ENCODE peak calls at places on chromosomes 2 and 18, in six cellular contexts. Y, E, C, Z, U and Q are unnamed samples.

GRCh38 chr18:55237665-55238064 is 278.4 kb upstream of the CCDC68 start:
- DNase-seq in Y (no peak), E (no peak), C (no peak), Z (no peak), U (no peak), Q (no peak)

GRCh38 chr2:127591221-127591923 is 54.6 kb upstream of the GPR17 start:
- DNase-seq in Y (no peak), E (peak), C (peak), Z (peak), U (peak), Q (peak)

GRCh38 chr2:214699236-214699635 is 110.2 kb downstream of the BARD1 start:
- DNase-seq in Y (no peak), E (no peak), C (no peak), Z (no peak), U (no peak), Q (no peak)

GRCh38 chr2:61853086-61853847 is 593 bp downstream of the FAM161A start:
- DNase-seq in Y (no peak), E (peak), C (peak), Z (peak), U (peak), Q (peak)

GRCh38 chr2:67384115-67384823 is 12.9 kb upstream of the ETAA1 start:
- DNase-seq in Y (no peak), E (no peak), C (no peak), Z (no peak), U (no peak), Q (no peak)

GRCh38 chr18:2850816-2851215 is 4.0 kb downstream of the EMILIN2 start:
- DNase-seq in Y (no peak), E (no peak), C (no peak), Z (no peak), U (no peak), Q (no peak)

GRCh38 chr2:119486886-119487285 is 37.4 kb downstream of the SCTR start:
- DNase-seq in Y (no peak), E (no peak), C (no peak), Z (no peak), U (peak), Q (peak)

GRCh38 chr2:23757686-23758433 is 169.1 kb downstream of the ATAD2B start:
- DNase-seq in Y (no peak), E (peak), C (peak), Z (no peak), U (peak), Q (no peak)

GRCh38 chr2:31347319-31347718 is 67.2 kb downstream of the XDH start:
- DNase-seq in Y (no peak), E (no peak), C (no peak), Z (no peak), U (no peak), Q (no peak)

GRCh38 chr18:49075697-49076096 is 124.9 kb upstream of the SMAD7 start:
- DNase-seq in Y (no peak), E (no peak), C (no peak), Z (no peak), U (no peak), Q (no peak)

GRCh38 chr18:68769423-68769822 is 28.5 kb upstream of the CCDC102B start:
- DNase-seq in Y (peak), E (no peak), C (no peak), Z (no peak), U (no peak), Q (no peak)

GRCh38 chr2:23206652-23207051 is 178.3 kb upstream of the KLHL29 start:
- DNase-seq in Y (no peak), E (no peak), C (no peak), Z (no peak), U (no peak), Q (no peak)

GRCh38 chr2:238114851-238115660 is 14.9 kb downstream of the ESPNL start:
- DNase-seq in Y (no peak), E (no peak), C (no peak), Z (no peak), U (no peak), Q (no peak)

GRCh38 chr2:106053116-106053515 is 141.0 kb downstream of the UXS1 start:
- DNase-seq in Y (peak), E (peak), C (no peak), Z (no peak), U (no peak), Q (no peak)

GRCh38 chr2:4020153-4020552 is 316.8 kb downstream of the DCDC2C start:
- DNase-seq in Y (no peak), E (no peak), C (no peak), Z (no peak), U (peak), Q (no peak)

GRCh38 chr18:75244336-75244735 is 33.7 kb downstream of the TSHZ1 start:
- DNase-seq in Y (no peak), E (no peak), C (peak), Z (no peak), U (peak), Q (peak)

GRCh38 chr2:68217729-68218128 is 34.6 kb downstream of the PPP3R1 start:
- DNase-seq in Y (no peak), E (no peak), C (no peak), Z (no peak), U (no peak), Q (no peak)

GRCh38 chr2:38246105-38246504 is 131.0 kb downstream of the ATL2 start:
- DNase-seq in Y (no peak), E (no peak), C (no peak), Z (no peak), U (no peak), Q (no peak)

GRCh38 chr2:219082332-219082958 is 21.7 kb upstream of the IHH start:
- DNase-seq in Y (no peak), E (no peak), C (no peak), Z (no peak), U (no peak), Q (no peak)

GRCh38 chr2:161112885-161113284 is 47.3 kb upstream of the TANK start:
- DNase-seq in Y (no peak), E (no peak), C (no peak), Z (no peak), U (no peak), Q (no peak)

GRCh38 chr18:34709104-34709503 is 994 bp upstream of the DTNA start:
- DNase-seq in Y (no peak), E (no peak), C (no peak), Z (no peak), U (peak), Q (no peak)

GRCh38 chr18:61946449-61946848 is 53.6 kb upstream of the RNF152 start:
- DNase-seq in Y (no peak), E (no peak), C (no peak), Z (no peak), U (no peak), Q (no peak)

GRCh38 chr18:74623047-74623816 is 25.6 kb downstream of the ZNF407 start:
- DNase-seq in Y (no peak), E (no peak), C (peak), Z (no peak), U (no peak), Q (no peak)

GRCh38 chr18:14577971-14578370 is 34.6 kb upstream of the POTEC start:
- DNase-seq in Y (no peak), E (no peak), C (no peak), Z (no peak), U (no peak), Q (no peak)

DNA sequence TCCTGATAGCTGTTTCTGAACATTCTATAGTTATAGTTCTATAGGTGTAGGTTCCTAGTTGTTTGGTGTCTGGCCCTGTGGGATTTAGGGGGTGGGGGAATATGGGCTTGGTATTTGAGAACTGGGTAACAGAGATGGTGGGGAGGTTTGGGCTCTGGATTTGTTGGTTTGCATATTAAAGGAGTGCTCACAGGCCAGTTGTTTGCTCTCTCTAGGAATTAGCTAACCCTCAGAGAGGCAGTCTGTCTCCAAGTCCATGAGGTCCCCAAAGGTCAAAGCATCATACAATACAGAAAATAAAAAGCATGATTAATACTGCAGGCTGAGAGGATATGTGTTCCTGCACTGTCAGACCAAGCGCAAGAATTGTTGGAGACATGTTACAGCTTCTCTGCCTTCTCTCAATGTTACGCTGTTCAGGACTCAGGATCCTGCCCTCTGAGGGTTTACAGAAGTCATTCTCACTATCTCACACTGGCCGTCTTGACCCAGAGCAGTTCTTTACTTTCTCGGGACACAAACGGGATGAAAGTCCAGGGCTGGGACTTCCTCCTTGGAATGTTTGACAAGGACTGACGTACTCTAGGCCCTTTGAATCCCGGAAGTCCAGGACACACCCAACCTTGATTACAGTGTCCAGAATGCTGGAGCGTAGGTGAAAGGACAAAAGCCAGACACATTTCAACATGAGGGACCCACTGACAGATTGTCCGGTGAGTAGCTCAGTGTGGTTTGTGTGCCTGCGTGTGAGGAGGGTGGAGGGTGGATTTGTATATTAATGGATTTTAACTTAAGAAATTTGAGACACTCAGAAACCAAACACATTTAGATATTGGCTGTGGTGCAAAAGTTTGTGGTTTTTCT is at the start of gene NOSTRIN:
- DNase-seq in Y (peak), E (no peak), C (peak), Z (no peak), U (peak), Q (peak)
- TF ChIP-seq POLR2A in Y (no peak), E (no peak), C (peak), Z (no peak), U (no peak), Q (no peak)

DNA sequence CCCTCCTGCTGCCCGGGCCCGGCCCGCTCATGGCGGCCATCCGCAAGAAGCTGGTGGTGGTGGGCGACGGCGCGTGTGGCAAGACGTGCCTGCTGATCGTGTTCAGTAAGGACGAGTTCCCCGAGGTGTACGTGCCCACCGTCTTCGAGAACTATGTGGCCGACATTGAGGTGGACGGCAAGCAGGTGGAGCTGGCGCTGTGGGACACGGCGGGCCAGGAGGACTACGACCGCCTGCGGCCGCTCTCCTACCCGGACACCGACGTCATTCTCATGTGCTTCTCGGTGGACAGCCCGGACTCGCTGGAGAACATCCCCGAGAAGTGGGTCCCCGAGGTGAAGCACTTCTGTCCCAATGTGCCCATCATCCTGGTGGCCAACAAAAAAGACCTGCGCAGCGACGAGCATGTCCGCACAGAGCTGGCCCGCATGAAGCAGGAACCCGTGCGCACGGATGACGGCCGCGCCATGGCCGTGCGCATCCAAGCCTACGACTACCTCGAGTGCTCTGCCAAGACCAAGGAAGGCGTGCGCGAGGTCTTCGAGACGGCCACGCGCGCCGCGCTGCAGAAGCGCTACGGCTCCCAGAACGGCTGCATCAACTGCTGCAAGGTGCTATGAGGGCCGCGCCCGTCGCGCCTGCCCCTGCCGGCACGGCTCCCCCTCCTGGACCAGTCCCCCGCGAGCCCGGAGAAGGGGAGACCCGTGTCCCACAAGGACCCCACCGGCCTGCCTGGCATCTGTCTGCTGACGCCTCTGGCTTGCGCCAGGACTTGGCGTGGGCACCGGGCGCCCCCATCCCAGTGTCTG is 767 bp downstream of the RHOB start:
- DNase-seq in Y (peak), E (no peak), C (no peak), Z (peak), U (peak), Q (no peak)
- TF ChIP-seq POLR2A in Y (peak), E (no peak), C (no peak), Z (no peak), U (no peak), Q (peak)

GRCh38 chr2:35503311-35503710 is 852.3 kb upstream of the CRIM1 start:
- DNase-seq in Y (no peak), E (no peak), C (no peak), Z (no peak), U (no peak), Q (no peak)

GRCh38 chr2:35501076-35501475 is 854.5 kb upstream of the CRIM1 start:
- DNase-seq in Y (no peak), E (no peak), C (no peak), Z (no peak), U (no peak), Q (no peak)

GRCh38 chr2:35504419-35504818 is 851.2 kb upstream of the CRIM1 start:
- DNase-seq in Y (no peak), E (no peak), C (no peak), Z (no peak), U (no peak), Q (no peak)

GRCh38 chr2:35508601-35509000 is 847.0 kb upstream of the CRIM1 start:
- DNase-seq in Y (no peak), E (no peak), C (no peak), Z (no peak), U (no peak), Q (no peak)

DNA sequence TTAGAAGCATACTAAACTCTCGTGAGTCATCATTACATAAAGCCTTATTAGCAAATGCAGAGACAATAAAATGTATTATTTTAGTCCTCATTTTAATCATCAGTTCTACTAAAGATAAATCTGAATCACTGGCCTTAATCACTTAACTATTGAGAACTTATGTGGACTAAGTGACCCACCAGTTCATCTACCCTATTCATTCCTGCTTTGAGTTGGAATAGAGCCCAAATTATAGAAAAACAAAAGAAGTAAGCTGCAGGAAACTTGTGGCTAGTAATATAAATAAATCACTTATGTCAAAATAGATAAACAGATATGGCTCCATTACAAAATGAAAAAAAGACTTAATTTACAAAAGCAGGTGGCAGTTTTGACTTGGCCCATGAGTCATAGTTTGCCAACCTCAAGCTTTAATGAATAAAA is 851.8 kb upstream of the CRIM1 start:
- DNase-seq in Y (no peak), E (no peak), C (no peak), Z (no peak), U (no peak), Q (no peak)
- TF ChIP-seq POLR2A in Y (no peak), E (no peak), C (no peak), Z (no peak), U (no peak), Q (no peak)

GRCh38 chr2:43269074-43269572 is 42.7 kb upstream of the ZFP36L2 start:
- DNase-seq in Y (peak), E (peak), C (peak), Z (no peak), U (peak), Q (no peak)
- TF ChIP-seq POLR2A in Y (no peak), E (no peak), C (no peak), Z (no peak), U (no peak), Q (no peak)

GRCh38 chr2:157443795-157444642 is at the start of gene CYTIP:
- DNase-seq in Y (peak), E (no peak), C (peak), Z (no peak), U (no peak), Q (peak)
- TF ChIP-seq POLR2A in Y (no peak), E (no peak), C (no peak), Z (peak), U (no peak), Q (no peak)

DNA sequence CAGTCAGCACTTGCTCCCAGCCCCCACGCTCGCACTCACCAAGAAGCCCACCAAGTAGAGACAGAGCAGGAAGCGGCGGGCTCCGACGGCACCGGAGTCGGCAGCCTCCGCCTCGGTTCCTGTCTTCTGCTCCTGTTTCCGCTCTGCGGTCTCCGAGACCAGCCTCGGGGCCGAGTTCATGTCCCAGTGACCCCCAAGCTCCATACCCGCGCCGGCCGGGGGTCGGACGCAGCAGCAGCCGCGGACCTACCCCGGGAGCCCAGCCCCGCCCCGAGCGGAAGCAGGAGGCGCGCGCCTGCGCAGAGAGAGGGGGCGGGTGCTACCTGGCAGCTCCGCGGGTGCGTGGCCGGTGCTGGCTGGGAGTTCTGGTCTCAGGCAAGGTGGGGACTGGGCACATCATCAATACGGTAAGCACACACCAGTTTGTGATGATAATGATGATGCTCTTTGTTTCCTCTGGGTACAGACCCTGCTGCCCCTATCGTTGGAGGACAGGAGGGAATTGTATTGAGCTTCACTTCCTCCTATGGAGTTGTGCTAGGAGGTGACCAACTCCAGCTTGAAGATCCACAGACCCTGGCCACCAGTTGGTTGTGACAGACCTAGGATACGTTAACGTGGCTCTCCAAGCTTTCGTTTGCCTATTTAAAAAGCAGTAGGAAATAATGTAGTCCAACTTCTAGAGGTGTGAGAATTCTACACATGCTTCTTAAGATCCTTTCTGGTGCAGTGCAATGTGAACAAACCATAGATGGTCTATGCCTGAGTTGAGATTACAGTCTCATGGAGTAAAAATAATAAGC is 25.0 kb upstream of the TMEM182 start:
- DNase-seq in Y (peak), E (peak), C (peak), Z (peak), U (peak), Q (peak)
- TF ChIP-seq POLR2A in Y (peak), E (peak), C (peak), Z (peak), U (peak), Q (peak)

DNA sequence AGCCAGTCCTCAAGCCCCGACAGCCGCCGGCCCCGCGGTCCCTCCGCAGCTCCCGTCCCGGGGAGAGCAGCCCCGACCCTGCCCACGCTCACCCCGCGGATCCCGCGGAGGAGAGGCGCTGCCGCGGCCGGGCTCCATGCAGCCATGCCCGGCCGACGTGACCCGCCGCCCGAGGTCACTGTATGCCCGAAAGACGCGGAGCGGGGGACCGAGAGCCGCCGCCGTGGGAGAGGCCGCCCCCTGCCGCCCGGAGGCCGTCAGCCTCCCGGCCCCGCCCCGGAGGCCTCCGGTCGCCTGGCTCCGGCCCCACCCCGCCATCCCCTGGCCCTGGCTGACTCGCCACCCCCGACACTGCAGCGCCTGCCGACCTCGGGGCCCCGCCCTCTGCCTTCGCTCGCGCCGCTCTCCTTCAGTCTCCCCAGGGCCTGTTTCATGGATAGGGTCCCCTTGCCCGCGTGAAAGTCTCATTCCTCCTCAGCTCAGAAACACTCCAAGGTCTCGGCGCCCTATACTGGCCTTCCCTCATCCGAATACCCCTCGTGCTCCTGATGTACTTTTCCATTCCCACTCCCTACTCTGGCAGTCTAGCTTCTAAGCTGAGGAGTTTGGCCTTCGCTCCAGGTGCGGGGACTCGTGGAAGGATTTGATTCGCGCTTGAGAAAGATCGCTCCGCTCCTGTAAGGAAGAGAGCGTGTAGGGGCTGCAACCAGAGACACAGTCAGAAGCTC is at the start of gene BOLA3:
- DNase-seq in Y (peak), E (peak), C (peak), Z (peak), U (peak), Q (peak)
- TF ChIP-seq POLR2A in Y (no peak), E (peak), C (peak), Z (peak), U (peak), Q (no peak)

DNA sequence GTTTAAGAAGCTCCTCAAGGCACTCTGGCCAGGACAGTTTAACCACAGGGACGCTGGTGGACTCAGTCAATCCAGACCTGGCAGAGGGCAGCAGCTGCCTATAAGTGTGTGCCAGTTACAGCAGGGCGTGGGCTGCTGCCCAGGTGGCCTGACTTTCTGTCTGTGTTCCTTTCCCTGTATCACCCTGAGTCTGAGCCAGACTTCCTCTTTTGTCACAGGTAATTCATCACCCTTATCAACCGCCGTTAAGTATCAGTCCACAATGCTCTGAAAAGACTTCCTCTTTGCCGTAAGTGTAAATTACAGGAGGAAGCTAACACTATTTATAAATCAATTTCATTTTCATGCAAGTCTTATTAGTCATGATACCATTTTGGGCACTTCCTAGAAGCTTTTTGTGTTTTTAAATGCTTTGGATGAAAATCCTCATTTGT is 7.0 kb downstream of the LPIN1 start:
- DNase-seq in Y (peak), E (no peak), C (peak), Z (no peak), U (no peak), Q (no peak)
- TF ChIP-seq POLR2A in Y (no peak), E (no peak), C (no peak), Z (no peak), U (no peak), Q (no peak)